ENCODE peak calls at places on chromosomes 5 and 9, in seven cellular contexts. Q is GM12865, E is transverse colon, Z is colonic mucosa, M is choroid plexus epithelial cell, H is upper lobe of left lung, J is upper lobe of right lung. T is an unnamed sample.

GRCh38 chr9:12702160-12702758 is 9.1 kb downstream of the TYRP1 start:
- DNase-seq in Q (no peak), E (peak), Z (peak), M (peak), H (no peak), J (no peak), T (peak)

GRCh38 chr5:53023969-53024368 is 34.8 kb downstream of the ITGA2 start:
- DNase-seq in Q (peak), E (no peak), Z (no peak), M (peak), H (no peak), J (no peak), T (no peak)

GRCh38 chr5:56818409-56819026 is 3.2 kb downstream of the MAP3K1 start:
- DNase-seq in Q (no peak), E (no peak), Z (no peak), M (peak), H (no peak), J (no peak), T (no peak)

GRCh38 chr5:135741040-135741439 is 93.4 kb upstream of the SLC25A48 start:
- DNase-seq in Q (no peak), E (no peak), Z (peak), M (no peak), H (no peak), J (no peak), T (no peak)

GRCh38 chr9:124685217-124685616 is 85.9 kb downstream of the NR6A1 start:
- DNase-seq in Q (no peak), E (no peak), Z (no peak), M (no peak), H (peak), J (no peak), T (no peak)

GRCh38 chr5:3650315-3650714 is 54.7 kb downstream of the IRX1 start:
- DNase-seq in Q (no peak), E (no peak), Z (no peak), M (no peak), H (no peak), J (no peak), T (no peak)

GRCh38 chr5:155850411-155850810 is 476.6 kb upstream of the SGCD start:
- DNase-seq in Q (no peak), E (no peak), Z (no peak), M (no peak), H (no peak), J (no peak), T (no peak)

GRCh38 chr9:122001491-122002201 is 91.5 kb downstream of the TTLL11 start:
- DNase-seq in Q (no peak), E (no peak), Z (peak), M (peak), H (peak), J (no peak), T (no peak)

GRCh38 chr5:151141535-151141934 is 16.0 kb downstream of the ANXA6 start:
- DNase-seq in Q (peak), E (peak), Z (peak), M (peak), H (no peak), J (no peak), T (peak)

GRCh38 chr5:155728146-155728856 is 598.7 kb upstream of the SGCD start:
- DNase-seq in Q (no peak), E (peak), Z (peak), M (peak), H (peak), J (peak), T (peak)

GRCh38 chr9:35675732-35676392 is 2.1 kb downstream of the CA9 start:
- DNase-seq in Q (no peak), E (peak), Z (peak), M (no peak), H (no peak), J (no peak), T (peak)
- TF ChIP-seq CTCF in Q (no peak), E (no peak), Z (no peak), M (no peak), H (no peak), J (no peak), T (no peak)

GRCh38 chr9:97853844-97854695 is 1.0 kb downstream of the FOXE1 start:
- DNase-seq in Q (no peak), E (no peak), Z (no peak), M (peak), H (no peak), J (peak), T (peak)
- TF ChIP-seq CTCF in Q (no peak), E (no peak), Z (no peak), M (no peak), H (no peak), J (no peak), T (peak)

GRCh38 chr9:131095666-131096489 is 453 bp upstream of the AIF1L start:
- DNase-seq in Q (no peak), E (no peak), Z (peak), M (no peak), H (no peak), J (no peak), T (peak)
- TF ChIP-seq CTCF in Q (no peak), E (no peak), Z (no peak), M (peak), H (no peak), J (peak), T (peak)

GRCh38 chr9:1619915-1620705 is 395.0 kb upstream of the SMARCA2 start:
- DNase-seq in Q (peak), E (no peak), Z (no peak), M (peak), H (no peak), J (no peak), T (no peak)
- TF ChIP-seq CTCF in Q (peak), E (no peak), Z (no peak), M (no peak), H (no peak), J (peak), T (peak)

GRCh38 chr9:109132473-109133095 is 12.8 kb upstream of the TMEM245 start:
- DNase-seq in Q (no peak), E (no peak), Z (no peak), M (no peak), H (no peak), J (no peak), T (no peak)
- TF ChIP-seq CTCF in Q (no peak), E (no peak), Z (no peak), M (no peak), H (no peak), J (no peak), T (no peak)

DNA sequence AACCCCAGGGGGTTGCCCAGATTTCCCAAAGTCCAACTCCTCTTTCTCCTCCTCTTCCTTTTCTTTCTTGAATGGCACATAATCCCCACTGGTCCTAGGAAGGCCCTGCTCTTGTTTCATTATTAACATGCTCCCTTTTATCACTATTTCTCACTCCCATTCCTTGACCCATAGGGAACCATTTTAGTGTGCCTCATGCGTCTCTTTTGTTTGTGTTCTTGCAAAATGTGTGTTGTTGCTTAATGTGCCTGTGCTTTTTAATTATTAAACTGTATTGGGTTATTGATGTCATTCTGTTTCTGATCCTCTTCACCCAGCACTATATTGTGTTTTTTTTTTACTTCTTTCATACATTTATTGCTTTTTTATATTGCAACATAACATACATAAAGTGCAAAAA is 4.1 kb upstream of the RNF130 start:
- DNase-seq in Q (no peak), E (no peak), Z (no peak), M (no peak), H (no peak), J (no peak), T (no peak)
- TF ChIP-seq CTCF in Q (no peak), E (no peak), Z (no peak), M (no peak), H (no peak), J (no peak), T (no peak)

T was measured in glutamatergic neuron.